ENCODE peak calls at places on chromosomes 3 and 15, in ten cellular contexts. N is NCI-H1417; T is posterior cingulate gyrus; H is activated T-helper 1 cell treated with Interleukin-2 at 50 U/mL for 16 hours; G is left lobe of liver; D is NCI-H345; E is stimulated activated CD4-positive, alpha-beta T cell treated with anti-CD3 and anti-CD28 coated beads, Interleukin-1b, Interleukin-23, amount 100 ng/mL, for 24 hours; A is AG04449; U is iris pigment epithelial cell; R is choroid plexus epithelial cell. O is an unnamed sample.

GRCh38 chr3:38177175-38177574 is 11.8 kb downstream of the OXSR1 start:
- DNase-seq in T (no peak), U (no peak), E (no peak), R (no peak), H (no peak), N (no peak), G (no peak), A (no peak), D (no peak), O (no peak)

GRCh38 chr3:47476644-47477199 is 981 bp upstream of the SCAP start:
- DNase-seq in G (no peak), R (no peak), U (no peak), N (no peak), D (no peak), A (no peak), T (no peak), H (no peak), E (no peak), O (no peak)

GRCh38 chr15:80455051-80455648 is 51.0 kb downstream of the ARNT2 start:
- DNase-seq in R (no peak), N (no peak), U (peak; percentile 38), T (no peak), E (no peak), A (no peak), H (no peak), G (no peak), D (no peak), O (no peak)

GRCh38 chr3:49859576-49860305 is 3.4 kb upstream of the TRAIP start:
- DNase-seq in D (no peak), U (no peak), N (no peak), A (no peak), G (no peak), E (no peak), H (no peak), T (no peak), R (no peak), O (no peak)

GRCh38 chr3:52983336-52983807 is 62.5 kb downstream of the SFMBT1 start:
- DNase-seq in U (no peak), D (no peak), A (no peak), H (peak; percentile 32), G (no peak), T (no peak), E (peak; percentile 14), R (no peak), N (no peak), O (no peak)

GRCh38 chr3:172357850-172358754 is 90.2 kb downstream of the GHSR start:
- DNase-seq in A (no peak), E (no peak), R (peak; percentile 40), T (no peak), D (no peak), G (peak; percentile 51), N (no peak), U (peak; percentile 63), H (no peak), O (peak; percentile 59)

GRCh38 chr15:85361306-85361705 is 19.1 kb upstream of the AKAP13 start:
- DNase-seq in R (no peak), D (no peak), A (no peak), E (no peak), H (no peak), N (no peak), T (no peak), G (no peak), U (no peak), O (no peak)

GRCh38 chr3:36496734-36497133 is 116.4 kb downstream of the STAC start:
- DNase-seq in R (peak; percentile 78), T (no peak), N (no peak), G (no peak), A (peak; percentile 40), E (no peak), D (no peak), H (no peak), U (peak; percentile 50), O (peak; percentile 46)

GRCh38 chr3:82133070-82133606 is 371.7 kb upstream of the GBE1 start:
- DNase-seq in A (peak; percentile 12), R (peak; percentile 87), N (no peak), U (peak; percentile 65), T (no peak), H (peak; percentile 3), D (no peak), G (peak; percentile 60), E (peak; percentile 8), O (peak; percentile 35)

GRCh38 chr15:68565701-68566100 is 13.1 kb upstream of the CORO2B start:
- DNase-seq in A (no peak), N (no peak), H (no peak), U (no peak), G (no peak), T (no peak), E (no peak), D (no peak), R (no peak), O (no peak)

GRCh38 chr15:26838742-26839460 is 28.0 kb upstream of the GABRA5 start:
- DNase-seq in R (no peak), D (no peak), N (peak; percentile 25), T (no peak), H (no peak), U (no peak), E (no peak), G (no peak), A (no peak), O (no peak)

GRCh38 chr15:76056931-76057330 is 2.9 kb upstream of the TMEM266 start:
- DNase-seq in G (no peak), N (peak; percentile 47), T (no peak), U (no peak), A (no peak), R (no peak), H (no peak), E (no peak), D (no peak), O (no peak)

GRCh38 chr3:45817788-45818523 is 21.6 kb upstream of the SLC6A20 start:
- DNase-seq in N (peak; percentile 62), E (no peak), H (no peak), D (peak; percentile 75), G (peak; percentile 58), A (peak; percentile 90), U (peak; percentile 99), R (peak; percentile 97), T (no peak), O (peak; percentile 97)

GRCh38 chr3:127734754-127735473 is 62.2 kb downstream of the ABTB1 start:
- DNase-seq in H (no peak), T (no peak), A (peak; percentile 97), G (no peak), N (no peak), U (peak; percentile 97), D (no peak), E (no peak), R (peak; percentile 99), O (peak; percentile 99)

GRCh38 chr15:90002428-90002844 is 1.3 kb downstream of the ZNF710 start:
- DNase-seq in N (peak; percentile 75), G (no peak), E (no peak), D (peak; percentile 14), U (peak; percentile 48), R (peak; percentile 42), T (no peak), H (no peak), A (no peak), O (peak; percentile 42)

GRCh38 chr15:76901965-76902364 is 3.2 kb downstream of the SCAPER start:
- DNase-seq in N (no peak), G (no peak), E (no peak), H (no peak), T (no peak), A (no peak), R (no peak), D (no peak), U (no peak), O (no peak)

GRCh38 chr3:141876891-141877561 is 583 bp downstream of the ATP1B3 start:
- DNase-seq in R (peak; percentile 48), G (peak; percentile 51), E (peak; percentile 56), D (peak; percentile 42), N (peak; percentile 86), U (peak; percentile 44), A (no peak), H (peak; percentile 27), T (peak; percentile 46), O (peak; percentile 35)

GRCh38 chr3:47513125-47513929 is at the start of gene ELP6:
- DNase-seq in E (peak; percentile 96), A (peak; percentile 63), H (peak; percentile 95), R (peak; percentile 98), G (peak; percentile 98), N (peak; percentile 96), D (peak; percentile 92), T (peak; percentile 96), U (peak; percentile 96), O (peak; percentile 95)

GRCh38 chr15:43794269-43795037 is 2.3 kb downstream of the SERF2 start:
- DNase-seq in U (peak; percentile 83), T (no peak), H (no peak), D (no peak), E (no peak), G (no peak), A (no peak), R (peak; percentile 56), N (no peak), O (peak; percentile 92)

GRCh38 chr3:36525115-36525711 is 144.9 kb downstream of the STAC start:
- DNase-seq in E (no peak), T (no peak), G (no peak), U (peak; percentile 15), D (peak; percentile 14), H (no peak), N (no peak), R (peak; percentile 36), A (no peak), O (peak; percentile 75)

GRCh38 chr15:98889930-98890695 is 117.5 kb downstream of the PGPEP1L start:
- DNase-seq in N (no peak), G (no peak), E (no peak), A (peak; percentile 69), H (no peak), R (peak; percentile 93), T (no peak), U (peak; percentile 95), D (no peak), O (peak; percentile 89)

GRCh38 chr15:33848011-33848410 is 120.3 kb upstream of the CHRM5 start:
- DNase-seq in A (no peak), R (no peak), N (no peak), U (no peak), T (no peak), D (no peak), E (no peak), G (no peak), H (no peak), O (no peak)

GRCh38 chr3:108320746-108321350 is 24.5 kb downstream of the HHLA2 start:
- DNase-seq in U (no peak), N (no peak), E (no peak), R (no peak), A (no peak), G (no peak), D (no peak), T (no peak), H (no peak), O (no peak)

GRCh38 chr15:81098884-81099601 is 35.0 kb upstream of the CFAP161 start:
- DNase-seq in N (no peak), H (no peak), E (no peak), T (no peak), D (no peak), A (no peak), G (peak; percentile 47), U (no peak), R (no peak), O (no peak)

GRCh38 chr3:62529230-62529629 is 155.9 kb upstream of the FEZF2 start:
- DNase-seq in A (no peak), D (no peak), G (no peak), T (no peak), H (no peak), N (no peak), E (no peak), R (peak; percentile 44), U (peak; percentile 23), O (peak; percentile 24)

GRCh38 chr3:52528596-52529375 is 4.9 kb downstream of the NT5DC2 start:
- DNase-seq in T (no peak), R (no peak), N (no peak), D (no peak), U (no peak), G (no peak), E (no peak), A (no peak), H (no peak), O (no peak)

GRCh38 chr3:11476814-11477213 is 166.9 kb downstream of the VGLL4 start:
- DNase-seq in A (no peak), E (no peak), R (no peak), T (no peak), U (no peak), N (peak; percentile 68), G (no peak), H (no peak), D (peak; percentile 16), O (no peak)

GRCh38 chr3:29745237-29745870 is 464.5 kb downstream of the RBMS3 start:
- DNase-seq in N (no peak), G (no peak), A (no peak), H (no peak), R (no peak), D (no peak), E (no peak), U (no peak), T (no peak), O (no peak)